ENCODE peak calls at places on chromosomes 5 and 9, in five cellular contexts. C is substantia nigra, V is RPMI7951, K is lung, R is HTR-8/SVneo. S is an unnamed sample.

GRCh38 chr5:55994502-55994997 is at the start of gene IL6ST:
- DNase-seq in C (no peak), V (peak; percentile 89), K (peak; percentile 74), R (peak; percentile 56), S (peak; percentile 59)

GRCh38 chr5:170737591-170737990 is 45.9 kb upstream of the GABRP start:
- DNase-seq in C (no peak), V (no peak), K (no peak), R (no peak), S (no peak)

GRCh38 chr9:76296561-76297276 is 97.5 kb downstream of the RFK start:
- DNase-seq in C (no peak), V (no peak), K (no peak), R (no peak), S (no peak)

GRCh38 chr5:34031966-34032365 is 11.0 kb downstream of the C1QTNF3 start:
- DNase-seq in C (no peak), V (no peak), K (no peak), R (no peak), S (no peak)

GRCh38 chr9:110997847-110998246 is 40.4 kb downstream of the LPAR1 start:
- DNase-seq in C (no peak), V (peak; percentile 56), K (no peak), R (no peak), S (no peak)

GRCh38 chr9:133714606-133715294 is 23.4 kb downstream of the SARDH start:
- DNase-seq in C (no peak), V (peak; percentile 94), K (no peak), R (peak; percentile 76), S (no peak)

GRCh38 chr9:81634915-81635516 is 54.3 kb downstream of the TLE1 start:
- DNase-seq in C (no peak), V (no peak), K (no peak), R (no peak), S (no peak)

GRCh38 chr5:107074991-107075390 is 595.7 kb downstream of the EFNA5 start:
- DNase-seq in C (no peak), V (no peak), K (no peak), R (no peak), S (no peak)

GRCh38 chr9:88653926-88654325 is 118.9 kb downstream of the NXNL2 start:
- DNase-seq in C (no peak), V (peak; percentile 39), K (no peak), R (no peak), S (no peak)

GRCh38 chr9:135590486-135591079 is 29.0 kb downstream of the PAEP start:
- DNase-seq in C (no peak), V (no peak), K (no peak), R (no peak), S (no peak)

GRCh38 chr9:73577867-73578266 is 426.2 kb downstream of the ANXA1 start:
- DNase-seq in C (no peak), V (peak; percentile 0), K (no peak), R (no peak), S (no peak)

GRCh38 chr5:93724791-93725190 is 16.6 kb downstream of the POU5F2 start:
- DNase-seq in C (no peak), V (no peak), K (no peak), R (no peak), S (no peak)

GRCh38 chr9:123562844-123563346 is 206.9 kb downstream of the CRB2 start:
- DNase-seq in C (no peak), V (peak; percentile 87), K (no peak), R (peak; percentile 21), S (no peak)

GRCh38 chr9:77569335-77569734 is 78.8 kb downstream of the GNA14 start:
- DNase-seq in C (no peak), V (no peak), K (no peak), R (no peak), S (no peak)

S was measured in naive thymus-derived CD8-positive, alpha-beta T cell.